ENCODE peak calls at places on chromosomes 7 and 10, in seven cellular contexts. One of them, this sample, is unnamed.

GRCh38 chr10:90856964-90857634 is 740 bp downstream of the HTR7 start:
- DNase-seq in cardiac fibroblast: no peak
- DNase-seq in hepatic stellate cell: no peak
- DNase-seq in C1 segment of cervical spinal cord: no peak
- DNase-seq in NT2/D1: no peak
- DNase-seq in EH: no peak
- DNase-seq in activated CD4-positive, alpha-beta T cell treated with anti-CD3 and anti-CD28 coated beads, Interleukin-2, amount 50 U/mL, for 4 hours: no peak
- DNase-seq in this sample: no peak

GRCh38 chr10:5917305-5917704 is 27.3 kb downstream of the FBH1 start:
- DNase-seq in C1 segment of cervical spinal cord: no peak
- DNase-seq in NT2/D1: no peak
- DNase-seq in cardiac fibroblast: no peak
- DNase-seq in activated CD4-positive, alpha-beta T cell treated with anti-CD3 and anti-CD28 coated beads, Interleukin-2, amount 50 U/mL, for 4 hours: no peak
- DNase-seq in hepatic stellate cell: no peak
- DNase-seq in EH: no peak
- DNase-seq in this sample: no peak

GRCh38 chr7:159027091-159027802 is 117.4 kb downstream of the VIPR2 start:
- DNase-seq in C1 segment of cervical spinal cord: no peak
- DNase-seq in hepatic stellate cell: no peak
- DNase-seq in EH: no peak
- DNase-seq in cardiac fibroblast: no peak
- DNase-seq in NT2/D1: no peak
- DNase-seq in activated CD4-positive, alpha-beta T cell treated with anti-CD3 and anti-CD28 coated beads, Interleukin-2, amount 50 U/mL, for 4 hours: no peak
- DNase-seq in this sample: no peak

GRCh38 chr7:12728192-12728538 is 40.7 kb downstream of the ARL4A start:
- DNase-seq in activated CD4-positive, alpha-beta T cell treated with anti-CD3 and anti-CD28 coated beads, Interleukin-2, amount 50 U/mL, for 4 hours: no peak
- DNase-seq in NT2/D1: no peak
- DNase-seq in cardiac fibroblast: peak
- DNase-seq in hepatic stellate cell: no peak
- DNase-seq in C1 segment of cervical spinal cord: no peak
- DNase-seq in EH: no peak
- DNase-seq in this sample: no peak

GRCh38 chr10:49313501-49314070 is 14.6 kb downstream of the C10orf71 start:
- DNase-seq in cardiac fibroblast: no peak
- DNase-seq in EH: no peak
- DNase-seq in activated CD4-positive, alpha-beta T cell treated with anti-CD3 and anti-CD28 coated beads, Interleukin-2, amount 50 U/mL, for 4 hours: no peak
- DNase-seq in NT2/D1: no peak
- DNase-seq in C1 segment of cervical spinal cord: no peak
- DNase-seq in hepatic stellate cell: no peak
- DNase-seq in this sample: no peak

GRCh38 chr7:116236020-116236630 is 25.8 kb downstream of the TES start:
- DNase-seq in EH: peak
- DNase-seq in activated CD4-positive, alpha-beta T cell treated with anti-CD3 and anti-CD28 coated beads, Interleukin-2, amount 50 U/mL, for 4 hours: peak
- DNase-seq in hepatic stellate cell: no peak
- DNase-seq in cardiac fibroblast: peak
- DNase-seq in C1 segment of cervical spinal cord: no peak
- DNase-seq in NT2/D1: no peak
- DNase-seq in this sample: peak

GRCh38 chr10:3451516-3452185 is 279.1 kb upstream of the PITRM1 start:
- DNase-seq in C1 segment of cervical spinal cord: no peak
- DNase-seq in cardiac fibroblast: no peak
- DNase-seq in hepatic stellate cell: no peak
- DNase-seq in EH: no peak
- DNase-seq in NT2/D1: no peak
- DNase-seq in activated CD4-positive, alpha-beta T cell treated with anti-CD3 and anti-CD28 coated beads, Interleukin-2, amount 50 U/mL, for 4 hours: no peak
- DNase-seq in this sample: no peak

GRCh38 chr10:126288547-126289493 is 99.5 kb downstream of the ADAM12 start:
- DNase-seq in hepatic stellate cell: no peak
- DNase-seq in C1 segment of cervical spinal cord: no peak
- DNase-seq in cardiac fibroblast: no peak
- DNase-seq in EH: no peak
- DNase-seq in activated CD4-positive, alpha-beta T cell treated with anti-CD3 and anti-CD28 coated beads, Interleukin-2, amount 50 U/mL, for 4 hours: no peak
- DNase-seq in NT2/D1: no peak
- DNase-seq in this sample: no peak

GRCh38 chr10:61891911-61892310 is 9.6 kb upstream of the ARID5B start:
- DNase-seq in NT2/D1: no peak
- DNase-seq in activated CD4-positive, alpha-beta T cell treated with anti-CD3 and anti-CD28 coated beads, Interleukin-2, amount 50 U/mL, for 4 hours: no peak
- DNase-seq in EH: no peak
- DNase-seq in hepatic stellate cell: no peak
- DNase-seq in C1 segment of cervical spinal cord: no peak
- DNase-seq in cardiac fibroblast: no peak
- DNase-seq in this sample: no peak

GRCh38 chr7:77838929-77839491 is 40.4 kb downstream of the PHTF2 start:
- DNase-seq in EH: no peak
- DNase-seq in hepatic stellate cell: no peak
- DNase-seq in cardiac fibroblast: no peak
- DNase-seq in activated CD4-positive, alpha-beta T cell treated with anti-CD3 and anti-CD28 coated beads, Interleukin-2, amount 50 U/mL, for 4 hours: no peak
- DNase-seq in C1 segment of cervical spinal cord: no peak
- DNase-seq in NT2/D1: no peak
- DNase-seq in this sample: no peak

GRCh38 chr10:86711957-86712708 is 43.8 kb downstream of the LDB3 start:
- DNase-seq in activated CD4-positive, alpha-beta T cell treated with anti-CD3 and anti-CD28 coated beads, Interleukin-2, amount 50 U/mL, for 4 hours: no peak
- DNase-seq in C1 segment of cervical spinal cord: no peak
- DNase-seq in NT2/D1: peak
- DNase-seq in cardiac fibroblast: peak
- DNase-seq in hepatic stellate cell: peak
- DNase-seq in EH: peak
- DNase-seq in this sample: peak

GRCh38 chr7:86904949-86905834 is 154.3 kb downstream of the ELAPOR2 start:
- DNase-seq in EH: peak
- DNase-seq in C1 segment of cervical spinal cord: no peak
- DNase-seq in activated CD4-positive, alpha-beta T cell treated with anti-CD3 and anti-CD28 coated beads, Interleukin-2, amount 50 U/mL, for 4 hours: no peak
- DNase-seq in NT2/D1: peak
- DNase-seq in hepatic stellate cell: peak
- DNase-seq in cardiac fibroblast: peak
- DNase-seq in this sample: peak

GRCh38 chr7:158061884-158062656 is 525.6 kb downstream of the PTPRN2 start:
- DNase-seq in activated CD4-positive, alpha-beta T cell treated with anti-CD3 and anti-CD28 coated beads, Interleukin-2, amount 50 U/mL, for 4 hours: no peak
- DNase-seq in cardiac fibroblast: no peak
- DNase-seq in NT2/D1: no peak
- DNase-seq in hepatic stellate cell: no peak
- DNase-seq in EH: no peak
- DNase-seq in C1 segment of cervical spinal cord: no peak
- DNase-seq in this sample: no peak